ENCODE peak calls at places on chromosomes 16 and 17, in nine cellular contexts. One of them, this sample, is unnamed.

GRCh38 chr16:66476328-66477027 is 49.4 kb downstream of the BEAN1 start:
- DNase-seq in OCI-LY7: peak
- DNase-seq in cardiac fibroblast: no peak
- DNase-seq in sigmoid colon: peak
- DNase-seq in A673: peak
- DNase-seq in A549: peak
- DNase-seq in HFF-Myc: no peak
- DNase-seq in lung: no peak
- DNase-seq in WERI-Rb-1: peak
- DNase-seq in this sample: no peak

GRCh38 chr17:32927724-32928526 is at the start of gene TMEM98:
- DNase-seq in OCI-LY7: no peak
- DNase-seq in cardiac fibroblast: peak
- DNase-seq in sigmoid colon: no peak
- DNase-seq in A673: peak
- DNase-seq in A549: no peak
- DNase-seq in HFF-Myc: no peak
- DNase-seq in lung: no peak
- DNase-seq in WERI-Rb-1: peak
- DNase-seq in this sample: peak

GRCh38 chr16:14100825-14101224 is 29.7 kb downstream of the MRTFB start:
- DNase-seq in OCI-LY7: no peak
- DNase-seq in cardiac fibroblast: no peak
- DNase-seq in sigmoid colon: no peak
- DNase-seq in A673: no peak
- DNase-seq in A549: no peak
- DNase-seq in HFF-Myc: no peak
- DNase-seq in lung: no peak
- DNase-seq in WERI-Rb-1: no peak
- DNase-seq in this sample: no peak

GRCh38 chr17:17926036-17926435 is 46.2 kb downstream of the TOM1L2 start:
- DNase-seq in OCI-LY7: no peak
- DNase-seq in cardiac fibroblast: no peak
- DNase-seq in sigmoid colon: no peak
- DNase-seq in A673: no peak
- DNase-seq in A549: no peak
- DNase-seq in HFF-Myc: no peak
- DNase-seq in lung: no peak
- DNase-seq in WERI-Rb-1: no peak
- DNase-seq in this sample: no peak

GRCh38 chr17:46071796-46072195 is 72.7 kb downstream of the STH start:
- DNase-seq in OCI-LY7: no peak
- DNase-seq in cardiac fibroblast: no peak
- DNase-seq in sigmoid colon: no peak
- DNase-seq in A673: no peak
- DNase-seq in A549: no peak
- DNase-seq in HFF-Myc: no peak
- DNase-seq in lung: no peak
- DNase-seq in WERI-Rb-1: peak
- DNase-seq in this sample: no peak

GRCh38 chr16:17271687-17272086 is 199.1 kb downstream of the XYLT1 start:
- DNase-seq in OCI-LY7: no peak
- DNase-seq in cardiac fibroblast: no peak
- DNase-seq in sigmoid colon: no peak
- DNase-seq in A673: no peak
- DNase-seq in A549: no peak
- DNase-seq in HFF-Myc: no peak
- DNase-seq in lung: no peak
- DNase-seq in WERI-Rb-1: no peak
- DNase-seq in this sample: peak

GRCh38 chr17:42171831-42172230 is 9.1 kb downstream of the KCNH4 start:
- DNase-seq in OCI-LY7: no peak
- DNase-seq in cardiac fibroblast: no peak
- DNase-seq in sigmoid colon: no peak
- DNase-seq in A673: no peak
- DNase-seq in A549: no peak
- DNase-seq in HFF-Myc: no peak
- DNase-seq in lung: no peak
- DNase-seq in WERI-Rb-1: no peak
- DNase-seq in this sample: no peak

GRCh38 chr16:12617401-12617819 is 186.3 kb downstream of the CPPED1 start:
- DNase-seq in OCI-LY7: no peak
- DNase-seq in cardiac fibroblast: no peak
- DNase-seq in sigmoid colon: no peak
- DNase-seq in A673: no peak
- DNase-seq in A549: no peak
- DNase-seq in HFF-Myc: no peak
- DNase-seq in lung: no peak
- DNase-seq in WERI-Rb-1: no peak
- DNase-seq in this sample: no peak

GRCh38 chr17:6471531-6472465 is 27.5 kb downstream of the PIMREG start:
- DNase-seq in OCI-LY7: no peak
- DNase-seq in cardiac fibroblast: peak
- DNase-seq in sigmoid colon: no peak
- DNase-seq in A673: peak
- DNase-seq in A549: peak
- DNase-seq in HFF-Myc: peak
- DNase-seq in lung: no peak
- DNase-seq in WERI-Rb-1: no peak
- DNase-seq in this sample: no peak

GRCh38 chr16:22278841-22279240 is 18.4 kb upstream of the POLR3E start:
- DNase-seq in OCI-LY7: no peak
- DNase-seq in cardiac fibroblast: no peak
- DNase-seq in sigmoid colon: no peak
- DNase-seq in A673: no peak
- DNase-seq in A549: no peak
- DNase-seq in HFF-Myc: no peak
- DNase-seq in lung: no peak
- DNase-seq in WERI-Rb-1: peak
- DNase-seq in this sample: no peak

GRCh38 chr17:40458001-40458791 is 14.9 kb downstream of the IGFBP4 start:
- DNase-seq in OCI-LY7: no peak
- DNase-seq in cardiac fibroblast: peak
- DNase-seq in sigmoid colon: peak
- DNase-seq in A673: no peak
- DNase-seq in A549: peak
- DNase-seq in HFF-Myc: peak
- DNase-seq in lung: no peak
- DNase-seq in WERI-Rb-1: no peak
- DNase-seq in this sample: peak

GRCh38 chr17:43732961-43733360 is 25.6 kb downstream of the SOST start:
- DNase-seq in OCI-LY7: no peak
- DNase-seq in cardiac fibroblast: peak
- DNase-seq in sigmoid colon: no peak
- DNase-seq in A673: no peak
- DNase-seq in A549: no peak
- DNase-seq in HFF-Myc: no peak
- DNase-seq in lung: no peak
- DNase-seq in WERI-Rb-1: no peak
- DNase-seq in this sample: no peak

GRCh38 chr16:27404163-27404823 is 2.3 kb downstream of the IL21R start:
- DNase-seq in OCI-LY7: peak
- DNase-seq in cardiac fibroblast: no peak
- DNase-seq in sigmoid colon: no peak
- DNase-seq in A673: no peak
- DNase-seq in A549: no peak
- DNase-seq in HFF-Myc: no peak
- DNase-seq in lung: no peak
- DNase-seq in WERI-Rb-1: no peak
- DNase-seq in this sample: no peak

GRCh38 chr16:27402569-27402963 is 592 bp downstream of the IL21R start:
- DNase-seq in OCI-LY7: no peak
- DNase-seq in cardiac fibroblast: no peak
- DNase-seq in sigmoid colon: no peak
- DNase-seq in A673: no peak
- DNase-seq in A549: no peak
- DNase-seq in HFF-Myc: no peak
- DNase-seq in lung: no peak
- DNase-seq in WERI-Rb-1: no peak
- DNase-seq in this sample: no peak

GRCh38 chr16:27401768-27402568 is at the start of gene IL21R:
- DNase-seq in OCI-LY7: peak
- DNase-seq in cardiac fibroblast: peak
- DNase-seq in sigmoid colon: peak
- DNase-seq in A673: peak
- DNase-seq in A549: no peak
- DNase-seq in HFF-Myc: peak
- DNase-seq in lung: peak
- DNase-seq in WERI-Rb-1: no peak
- DNase-seq in this sample: no peak

GRCh38 chr16:27402964-27403600 is 1.1 kb downstream of the IL21R start:
- DNase-seq in OCI-LY7: peak
- DNase-seq in cardiac fibroblast: no peak
- DNase-seq in sigmoid colon: no peak
- DNase-seq in A673: no peak
- DNase-seq in A549: no peak
- DNase-seq in HFF-Myc: no peak
- DNase-seq in lung: no peak
- DNase-seq in WERI-Rb-1: no peak
- DNase-seq in this sample: no peak

DNA sequence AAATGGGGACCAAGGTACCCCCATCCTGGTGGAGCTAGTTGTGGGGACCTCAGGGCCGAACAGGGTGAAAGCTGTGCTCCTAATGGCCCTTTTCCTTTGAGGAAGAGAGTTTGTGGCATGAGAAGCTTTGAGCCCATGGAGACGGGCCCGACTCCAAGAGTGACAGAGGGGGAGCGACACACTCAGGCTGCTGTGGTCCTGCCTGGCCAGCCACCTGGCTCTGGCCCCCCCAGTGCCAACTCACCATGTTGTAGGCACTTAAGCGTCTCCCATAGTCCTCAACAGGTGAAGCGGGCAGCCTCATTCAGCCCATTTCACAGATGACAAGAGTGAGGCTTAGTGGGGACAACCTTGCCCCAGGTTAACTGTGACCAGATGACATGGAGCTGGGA is 1.6 kb downstream of the IL21R start:
- DNase-seq in OCI-LY7: no peak
- DNase-seq in cardiac fibroblast: no peak
- DNase-seq in sigmoid colon: no peak
- DNase-seq in A673: no peak
- DNase-seq in A549: no peak
- DNase-seq in HFF-Myc: no peak
- DNase-seq in lung: no peak
- DNase-seq in WERI-Rb-1: no peak
- DNase-seq in this sample: no peak
- H3K4me3 ChIP-seq in OCI-LY7: peak
- H3K4me3 ChIP-seq in cardiac fibroblast: no peak
- H3K4me3 ChIP-seq in sigmoid colon: no peak
- H3K4me3 ChIP-seq in A673: no peak
- H3K4me3 ChIP-seq in A549: no peak
- H3K4me3 ChIP-seq in HFF-Myc: no peak
- H3K4me3 ChIP-seq in lung: no peak
- H3K4me3 ChIP-seq in WERI-Rb-1: no peak
- H3K4me3 ChIP-seq in this sample: no peak

GRCh38 chr17:48010193-48010592 is 27.4 kb downstream of the COPZ2 start:
- DNase-seq in OCI-LY7: no peak
- DNase-seq in cardiac fibroblast: no peak
- DNase-seq in sigmoid colon: no peak
- DNase-seq in A673: no peak
- DNase-seq in A549: no peak
- DNase-seq in HFF-Myc: no peak
- DNase-seq in lung: no peak
- DNase-seq in WERI-Rb-1: no peak
- DNase-seq in this sample: no peak

GRCh38 chr17:48014603-48015037 is 23.0 kb downstream of the COPZ2 start:
- DNase-seq in OCI-LY7: no peak
- DNase-seq in cardiac fibroblast: no peak
- DNase-seq in sigmoid colon: no peak
- DNase-seq in A673: peak
- DNase-seq in A549: no peak
- DNase-seq in HFF-Myc: no peak
- DNase-seq in lung: no peak
- DNase-seq in WERI-Rb-1: peak
- DNase-seq in this sample: no peak

GRCh38 chr17:48013876-48014602 is 23.6 kb downstream of the COPZ2 start:
- DNase-seq in OCI-LY7: no peak
- DNase-seq in cardiac fibroblast: no peak
- DNase-seq in sigmoid colon: no peak
- DNase-seq in A673: no peak
- DNase-seq in A549: no peak
- DNase-seq in HFF-Myc: no peak
- DNase-seq in lung: no peak
- DNase-seq in WERI-Rb-1: no peak
- DNase-seq in this sample: no peak

GRCh38 chr17:48011405-48012150 is 26.0 kb downstream of the COPZ2 start:
- DNase-seq in OCI-LY7: peak
- DNase-seq in cardiac fibroblast: peak
- DNase-seq in sigmoid colon: no peak
- DNase-seq in A673: peak
- DNase-seq in A549: peak
- DNase-seq in HFF-Myc: no peak
- DNase-seq in lung: no peak
- DNase-seq in WERI-Rb-1: peak
- DNase-seq in this sample: no peak

GRCh38 chr17:48012151-48012520 is 25.5 kb downstream of the COPZ2 start:
- DNase-seq in OCI-LY7: peak
- DNase-seq in cardiac fibroblast: no peak
- DNase-seq in sigmoid colon: no peak
- DNase-seq in A673: peak
- DNase-seq in A549: no peak
- DNase-seq in HFF-Myc: peak
- DNase-seq in lung: no peak
- DNase-seq in WERI-Rb-1: peak
- DNase-seq in this sample: no peak
- TF ChIP-seq CTCF in OCI-LY7: peak
- TF ChIP-seq CTCF in cardiac fibroblast: no peak
- TF ChIP-seq CTCF in sigmoid colon: no peak
- TF ChIP-seq CTCF in A673: peak
- TF ChIP-seq CTCF in A549: no peak
- TF ChIP-seq CTCF in HFF-Myc: no peak
- TF ChIP-seq CTCF in lung: no peak
- TF ChIP-seq CTCF in WERI-Rb-1: peak
- TF ChIP-seq CTCF in this sample: no peak

GRCh38 chr17:50480142-50480764 is 1.6 kb downstream of the RSAD1 start:
- DNase-seq in OCI-LY7: no peak
- DNase-seq in cardiac fibroblast: no peak
- DNase-seq in sigmoid colon: no peak
- DNase-seq in A673: no peak
- DNase-seq in A549: no peak
- DNase-seq in HFF-Myc: no peak
- DNase-seq in lung: no peak
- DNase-seq in WERI-Rb-1: no peak
- DNase-seq in this sample: no peak
- H3K4me3 ChIP-seq in OCI-LY7: peak
- H3K4me3 ChIP-seq in cardiac fibroblast: no peak
- H3K4me3 ChIP-seq in sigmoid colon: no peak
- H3K4me3 ChIP-seq in A673: peak
- H3K4me3 ChIP-seq in A549: no peak
- H3K4me3 ChIP-seq in HFF-Myc: peak
- H3K4me3 ChIP-seq in lung: no peak
- H3K4me3 ChIP-seq in WERI-Rb-1: no peak
- H3K4me3 ChIP-seq in this sample: no peak

DNA sequence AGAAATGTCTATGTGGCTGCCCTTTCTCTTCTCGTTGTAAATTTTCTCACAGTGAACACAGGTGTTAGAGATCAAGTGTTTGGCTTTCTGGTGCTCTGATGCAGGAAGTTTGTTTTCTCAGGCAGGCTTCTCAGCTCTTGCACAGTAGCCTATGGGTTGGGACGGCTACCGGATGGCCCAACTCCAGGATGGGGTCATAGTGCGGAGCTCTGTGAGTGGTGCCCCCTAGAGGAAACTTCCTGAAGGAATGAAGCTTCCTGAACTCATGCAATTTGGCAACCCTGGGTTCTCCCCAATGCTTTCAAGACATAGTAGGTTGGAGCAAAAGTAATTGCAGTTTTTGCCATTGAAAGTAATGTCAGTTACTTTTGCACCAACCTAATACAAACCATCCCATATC is 407.5 kb upstream of the HSBP1 start:
- DNase-seq in OCI-LY7: no peak
- DNase-seq in cardiac fibroblast: peak
- DNase-seq in sigmoid colon: no peak
- DNase-seq in A673: no peak
- DNase-seq in A549: no peak
- DNase-seq in HFF-Myc: no peak
- DNase-seq in lung: peak
- DNase-seq in WERI-Rb-1: no peak
- DNase-seq in this sample: no peak
- TF ChIP-seq CTCF in OCI-LY7: peak
- TF ChIP-seq CTCF in cardiac fibroblast: no peak
- TF ChIP-seq CTCF in sigmoid colon: no peak
- TF ChIP-seq CTCF in A673: no peak
- TF ChIP-seq CTCF in A549: no peak
- TF ChIP-seq CTCF in HFF-Myc: no peak
- TF ChIP-seq CTCF in lung: no peak
- TF ChIP-seq CTCF in WERI-Rb-1: no peak
- TF ChIP-seq CTCF in this sample: no peak

This sample was measured in retinal pigment epithelial cell.